ENCODE peak calls at places on chromosomes 3 and 15, in four cellular contexts. One of them, this sample, is unnamed.

GRCh38 chr15:38707802-38708671 is 143.4 kb upstream of the RASGRP1 start:
- DNase-seq in CD8-positive, alpha-beta memory T cell: peak
- DNase-seq in mesendoderm: peak
- DNase-seq in A549: peak
- DNase-seq in this sample: no peak

GRCh38 chr15:96115642-96116041 is 214.9 kb upstream of the NR2F2 start:
- DNase-seq in CD8-positive, alpha-beta memory T cell: no peak
- DNase-seq in mesendoderm: no peak
- DNase-seq in A549: no peak
- DNase-seq in this sample: no peak

GRCh38 chr3:130242850-130243569 is 102.5 kb upstream of the COL6A5 start:
- DNase-seq in CD8-positive, alpha-beta memory T cell: no peak
- DNase-seq in mesendoderm: peak
- DNase-seq in A549: peak
- DNase-seq in this sample: no peak

GRCh38 chr3:190701096-190701532 is 161.4 kb downstream of the GMNC start:
- DNase-seq in CD8-positive, alpha-beta memory T cell: no peak
- DNase-seq in mesendoderm: peak
- DNase-seq in A549: peak
- DNase-seq in this sample: peak

GRCh38 chr3:71191031-71191482 is 392.5 kb downstream of the FOXP1 start:
- DNase-seq in CD8-positive, alpha-beta memory T cell: no peak
- DNase-seq in mesendoderm: no peak
- DNase-seq in A549: no peak
- DNase-seq in this sample: no peak

GRCh38 chr15:71601038-71601869 is 209.1 kb upstream of the NR2E3 start:
- DNase-seq in CD8-positive, alpha-beta memory T cell: no peak
- DNase-seq in mesendoderm: no peak
- DNase-seq in A549: no peak
- DNase-seq in this sample: no peak

GRCh38 chr3:140727886-140728285 is 50.0 kb downstream of the TRIM42 start:
- DNase-seq in CD8-positive, alpha-beta memory T cell: no peak
- DNase-seq in mesendoderm: peak
- DNase-seq in A549: no peak
- DNase-seq in this sample: no peak

GRCh38 chr3:127750226-127751031 is 71.9 kb downstream of the MGLL start:
- DNase-seq in CD8-positive, alpha-beta memory T cell: no peak
- DNase-seq in mesendoderm: no peak
- DNase-seq in A549: no peak
- DNase-seq in this sample: peak

GRCh38 chr3:40037582-40037981 is 228.2 kb downstream of the MYRIP start:
- DNase-seq in CD8-positive, alpha-beta memory T cell: no peak
- DNase-seq in mesendoderm: peak
- DNase-seq in A549: no peak
- DNase-seq in this sample: no peak

GRCh38 chr3:111735271-111735758 is 123.8 kb upstream of the PHLDB2 start:
- DNase-seq in CD8-positive, alpha-beta memory T cell: no peak
- DNase-seq in mesendoderm: peak
- DNase-seq in A549: peak
- DNase-seq in this sample: peak

GRCh38 chr15:58463815-58464697 is 32.3 kb downstream of the LIPC start:
- DNase-seq in CD8-positive, alpha-beta memory T cell: no peak
- DNase-seq in mesendoderm: no peak
- DNase-seq in A549: no peak
- DNase-seq in this sample: no peak

GRCh38 chr3:133701435-133702358 is 40.0 kb upstream of the TOPBP1 start:
- DNase-seq in CD8-positive, alpha-beta memory T cell: no peak
- DNase-seq in mesendoderm: no peak
- DNase-seq in A549: no peak
- DNase-seq in this sample: no peak

GRCh38 chr3:172244011-172244410 is 204.2 kb downstream of the GHSR start:
- DNase-seq in CD8-positive, alpha-beta memory T cell: no peak
- DNase-seq in mesendoderm: no peak
- DNase-seq in A549: no peak
- DNase-seq in this sample: peak

GRCh38 chr15:49044761-49045571 is 1.3 kb downstream of the SECISBP2L start:
- DNase-seq in CD8-positive, alpha-beta memory T cell: no peak
- DNase-seq in mesendoderm: peak
- DNase-seq in A549: no peak
- DNase-seq in this sample: no peak

GRCh38 chr15:49041406-49041805 is 4.8 kb downstream of the SECISBP2L start:
- DNase-seq in CD8-positive, alpha-beta memory T cell: no peak
- DNase-seq in mesendoderm: no peak
- DNase-seq in A549: no peak
- DNase-seq in this sample: no peak

GRCh38 chr15:49040151-49040550 is 6.1 kb downstream of the SECISBP2L start:
- DNase-seq in CD8-positive, alpha-beta memory T cell: no peak
- DNase-seq in mesendoderm: no peak
- DNase-seq in A549: no peak
- DNase-seq in this sample: no peak

GRCh38 chr15:49044002-49044401 is 2.2 kb downstream of the SECISBP2L start:
- DNase-seq in CD8-positive, alpha-beta memory T cell: no peak
- DNase-seq in mesendoderm: no peak
- DNase-seq in A549: no peak
- DNase-seq in this sample: no peak

GRCh38 chr15:49042165-49042564 is 4.1 kb downstream of the SECISBP2L start:
- DNase-seq in CD8-positive, alpha-beta memory T cell: no peak
- DNase-seq in mesendoderm: no peak
- DNase-seq in A549: no peak
- DNase-seq in this sample: no peak
- H3K27ac ChIP-seq in CD8-positive, alpha-beta memory T cell: no peak
- H3K27ac ChIP-seq in mesendoderm: no peak
- H3K27ac ChIP-seq in A549: no peak
- H3K27ac ChIP-seq in this sample: no peak

GRCh38 chr15:93418566-93418965 is 329.6 kb upstream of the RGMA start:
- DNase-seq in CD8-positive, alpha-beta memory T cell: no peak
- DNase-seq in mesendoderm: peak
- DNase-seq in A549: no peak
- DNase-seq in this sample: no peak
- H3K27ac ChIP-seq in CD8-positive, alpha-beta memory T cell: no peak
- H3K27ac ChIP-seq in mesendoderm: no peak
- H3K27ac ChIP-seq in A549: no peak
- H3K27ac ChIP-seq in this sample: no peak

GRCh38 chr3:100954199-100954935 is 38.9 kb downstream of the ABI3BP start:
- DNase-seq in CD8-positive, alpha-beta memory T cell: no peak
- DNase-seq in mesendoderm: no peak
- DNase-seq in A549: no peak
- DNase-seq in this sample: no peak
- H3K27ac ChIP-seq in CD8-positive, alpha-beta memory T cell: no peak
- H3K27ac ChIP-seq in mesendoderm: no peak
- H3K27ac ChIP-seq in A549: no peak
- H3K27ac ChIP-seq in this sample: peak

DNA sequence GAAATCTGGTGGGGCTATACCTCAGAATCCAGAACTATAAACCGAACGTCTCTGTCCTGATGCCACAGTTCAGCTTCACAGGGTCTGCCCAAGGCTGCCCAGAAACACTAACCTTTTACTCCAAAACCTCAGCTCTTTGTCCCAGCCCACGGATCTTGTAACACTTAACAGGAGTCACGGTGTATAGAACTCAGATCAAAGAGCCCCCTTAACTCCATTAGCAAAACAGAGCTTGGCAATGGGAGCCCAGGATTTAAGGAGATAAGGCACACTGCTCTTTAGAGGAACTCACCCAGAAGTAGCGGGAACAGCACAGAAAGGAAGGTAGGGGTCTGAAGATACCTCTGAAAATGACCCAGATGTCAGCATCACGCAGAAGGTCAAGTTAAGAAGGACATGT is 68.8 kb upstream of the SOX14 start:
- DNase-seq in CD8-positive, alpha-beta memory T cell: no peak
- DNase-seq in mesendoderm: peak
- DNase-seq in A549: no peak
- DNase-seq in this sample: no peak
- H3K27ac ChIP-seq in CD8-positive, alpha-beta memory T cell: no peak
- H3K27ac ChIP-seq in mesendoderm: no peak
- H3K27ac ChIP-seq in A549: no peak
- H3K27ac ChIP-seq in this sample: no peak

GRCh38 chr3:66744986-66745385 is 244.2 kb upstream of the LRIG1 start:
- DNase-seq in CD8-positive, alpha-beta memory T cell: no peak
- DNase-seq in mesendoderm: no peak
- DNase-seq in A549: no peak
- DNase-seq in this sample: no peak

GRCh38 chr3:66748175-66748876 is 247.5 kb upstream of the LRIG1 start:
- DNase-seq in CD8-positive, alpha-beta memory T cell: no peak
- DNase-seq in mesendoderm: no peak
- DNase-seq in A549: no peak
- DNase-seq in this sample: no peak

GRCh38 chr3:66747688-66748087 is 246.9 kb upstream of the LRIG1 start:
- DNase-seq in CD8-positive, alpha-beta memory T cell: no peak
- DNase-seq in mesendoderm: no peak
- DNase-seq in A549: no peak
- DNase-seq in this sample: no peak

GRCh38 chr3:66744521-66744920 is 243.7 kb upstream of the LRIG1 start:
- DNase-seq in CD8-positive, alpha-beta memory T cell: no peak
- DNase-seq in mesendoderm: no peak
- DNase-seq in A549: no peak
- DNase-seq in this sample: no peak

DNA sequence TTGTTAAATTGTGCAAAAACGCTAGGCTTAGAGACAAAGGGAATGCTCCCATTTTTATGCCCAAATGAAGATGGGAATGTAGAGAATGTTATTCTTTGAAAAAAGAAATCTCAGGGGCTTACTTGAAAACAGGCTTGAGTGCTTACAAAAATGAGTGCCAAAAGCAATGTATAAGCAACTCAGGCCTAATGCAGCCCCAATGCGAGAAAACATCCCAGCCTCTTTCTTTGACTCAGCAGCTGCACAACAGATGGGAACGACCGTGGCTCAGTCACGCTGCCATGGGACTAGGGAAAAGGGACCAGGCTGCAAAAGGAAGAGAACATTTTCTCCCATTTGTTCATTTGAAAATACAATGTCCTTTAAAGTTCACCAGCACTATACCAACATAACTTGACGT is 246.4 kb upstream of the LRIG1 start:
- DNase-seq in CD8-positive, alpha-beta memory T cell: no peak
- DNase-seq in mesendoderm: no peak
- DNase-seq in A549: no peak
- DNase-seq in this sample: no peak
- H3K27ac ChIP-seq in CD8-positive, alpha-beta memory T cell: no peak
- H3K27ac ChIP-seq in mesendoderm: no peak
- H3K27ac ChIP-seq in A549: no peak
- H3K27ac ChIP-seq in this sample: no peak

GRCh38 chr3:58063424-58063823 is 55.2 kb downstream of the FLNB start:
- DNase-seq in CD8-positive, alpha-beta memory T cell: no peak
- DNase-seq in mesendoderm: no peak
- DNase-seq in A549: no peak
- DNase-seq in this sample: no peak

GRCh38 chr3:58068126-58068809 is 60.0 kb downstream of the FLNB start:
- DNase-seq in CD8-positive, alpha-beta memory T cell: no peak
- DNase-seq in mesendoderm: peak
- DNase-seq in A549: no peak
- DNase-seq in this sample: no peak

GRCh38 chr3:58065700-58066167 is 57.5 kb downstream of the FLNB start:
- DNase-seq in CD8-positive, alpha-beta memory T cell: no peak
- DNase-seq in mesendoderm: peak
- DNase-seq in A549: no peak
- DNase-seq in this sample: no peak

GRCh38 chr3:58064923-58065638 is 56.9 kb downstream of the FLNB start:
- DNase-seq in CD8-positive, alpha-beta memory T cell: no peak
- DNase-seq in mesendoderm: no peak
- DNase-seq in A549: no peak
- DNase-seq in this sample: no peak

DNA sequence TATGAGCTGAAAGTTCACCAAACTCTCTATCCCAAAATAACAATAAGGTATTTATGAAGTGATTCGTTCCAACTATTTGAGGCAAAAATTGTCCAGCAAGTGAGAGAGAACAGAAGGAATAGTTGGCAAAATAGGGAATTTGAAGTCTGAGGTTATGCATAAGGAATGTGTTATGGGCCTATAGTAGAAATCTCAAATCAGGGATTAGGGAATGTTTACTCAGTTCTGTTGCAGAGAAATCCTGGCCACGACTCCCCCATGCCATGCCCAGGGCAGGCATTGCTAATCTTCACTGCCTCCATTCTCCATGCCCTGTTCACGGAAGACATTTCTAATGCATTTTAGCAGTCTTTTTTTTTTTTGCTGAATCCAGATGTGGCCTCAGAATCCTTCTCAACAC is 58.6 kb downstream of the FLNB start:
- DNase-seq in CD8-positive, alpha-beta memory T cell: no peak
- DNase-seq in mesendoderm: no peak
- DNase-seq in A549: no peak
- DNase-seq in this sample: no peak
- H3K27ac ChIP-seq in CD8-positive, alpha-beta memory T cell: no peak
- H3K27ac ChIP-seq in mesendoderm: no peak
- H3K27ac ChIP-seq in A549: peak
- H3K27ac ChIP-seq in this sample: peak

DNA sequence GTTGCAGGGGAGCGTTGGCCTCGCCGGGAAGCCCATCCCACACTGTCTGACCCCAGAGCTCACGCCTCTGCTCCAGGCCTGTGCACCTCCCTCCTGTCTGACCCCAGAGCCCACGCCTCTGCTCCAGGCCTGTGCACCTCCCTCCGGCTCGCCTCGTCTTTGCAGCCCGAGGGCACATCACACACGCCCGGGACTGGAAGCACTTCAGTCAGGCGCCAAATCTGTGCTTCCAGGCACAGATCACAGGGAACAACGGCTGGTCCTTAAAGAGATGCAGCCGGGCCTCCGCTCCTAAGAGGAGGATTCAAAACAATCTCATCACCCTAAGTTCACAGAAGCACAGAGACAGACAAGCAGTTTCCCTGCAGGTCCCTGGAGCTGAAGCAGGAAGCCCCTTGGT is 103.0 kb upstream of the RPL32 start:
- DNase-seq in CD8-positive, alpha-beta memory T cell: no peak
- DNase-seq in mesendoderm: no peak
- DNase-seq in A549: no peak
- DNase-seq in this sample: no peak
- H3K27ac ChIP-seq in CD8-positive, alpha-beta memory T cell: no peak
- H3K27ac ChIP-seq in mesendoderm: no peak
- H3K27ac ChIP-seq in A549: no peak
- H3K27ac ChIP-seq in this sample: no peak

GRCh38 chr3:167718582-167718981 is 16.1 kb downstream of the PDCD10 start:
- DNase-seq in CD8-positive, alpha-beta memory T cell: no peak
- DNase-seq in mesendoderm: no peak
- DNase-seq in A549: no peak
- DNase-seq in this sample: no peak

GRCh38 chr3:167723025-167723512 is 11.6 kb downstream of the PDCD10 start:
- DNase-seq in CD8-positive, alpha-beta memory T cell: no peak
- DNase-seq in mesendoderm: peak
- DNase-seq in A549: no peak
- DNase-seq in this sample: no peak

GRCh38 chr3:167728631-167729335 is 5.9 kb downstream of the PDCD10 start:
- DNase-seq in CD8-positive, alpha-beta memory T cell: no peak
- DNase-seq in mesendoderm: no peak
- DNase-seq in A549: peak
- DNase-seq in this sample: no peak

GRCh38 chr3:167728176-167728575 is 6.5 kb downstream of the PDCD10 start:
- DNase-seq in CD8-positive, alpha-beta memory T cell: no peak
- DNase-seq in mesendoderm: peak
- DNase-seq in A549: peak
- DNase-seq in this sample: peak

DNA sequence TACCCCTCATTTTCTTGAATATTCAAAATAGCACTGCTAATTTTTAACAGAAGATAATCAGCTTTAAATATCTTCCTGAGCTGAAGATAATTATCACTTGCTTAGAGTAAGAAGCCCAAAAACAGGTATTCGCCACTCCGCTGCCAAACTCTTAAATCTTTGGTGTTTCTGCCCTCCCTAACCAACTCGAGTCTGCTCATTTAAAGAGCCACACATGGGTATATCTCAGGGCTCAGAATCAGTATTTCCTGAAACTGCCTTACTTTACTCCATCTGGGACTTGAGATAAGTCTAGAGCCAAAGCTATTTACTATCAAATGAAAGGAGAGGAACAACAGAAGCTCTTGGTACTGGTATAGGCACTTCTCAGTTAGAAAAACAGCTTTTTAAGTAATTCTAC is 10.8 kb downstream of the PDCD10 start:
- DNase-seq in CD8-positive, alpha-beta memory T cell: no peak
- DNase-seq in mesendoderm: peak
- DNase-seq in A549: no peak
- DNase-seq in this sample: no peak
- H3K27ac ChIP-seq in CD8-positive, alpha-beta memory T cell: peak
- H3K27ac ChIP-seq in mesendoderm: no peak
- H3K27ac ChIP-seq in A549: no peak
- H3K27ac ChIP-seq in this sample: no peak